ENCODE peak calls at places on chromosome 9, in seven cellular contexts. S is SK-N-SH, N is HCT116, G is H1, P is K562, K is GM12878, X is HepG2. H is an unnamed sample.

GRCh38 chr9:118630931-118631595 is 738.2 kb downstream of the BRINP1 start:
- DNase-seq in S (no peak), N (no peak), G (no peak), P (no peak), K (no peak), X (no peak), H (no peak)

GRCh38 chr9:13443380-13444271 is 164.1 kb upstream of the MPDZ start:
- DNase-seq in S (no peak), N (no peak), G (no peak), P (no peak), K (no peak), X (no peak), H (no peak)

GRCh38 chr9:20043035-20043434 is 254.2 kb upstream of the SLC24A2 start:
- DNase-seq in S (no peak), N (no peak), G (no peak), P (no peak), K (no peak), X (no peak), H (no peak)

GRCh38 chr9:118609355-118610044 is 759.7 kb downstream of the BRINP1 start:
- DNase-seq in S (no peak), N (no peak), G (no peak), P (no peak), K (no peak), X (no peak), H (no peak)

GRCh38 chr9:8025532-8025931 is 226.0 kb upstream of the DMAC1 start:
- DNase-seq in S (no peak), N (no peak), G (no peak), P (no peak), K (no peak), X (no peak), H (no peak)

GRCh38 chr9:5231212-5231611 is at the start of gene INSL4:
- DNase-seq in S (no peak), N (no peak), G (no peak), P (no peak), K (no peak), X (no peak), H (no peak)

GRCh38 chr9:374726-375125 is 160.1 kb downstream of the DOCK8 start:
- DNase-seq in S (no peak), N (no peak), G (no peak), P (no peak), K (no peak), X (no peak), H (no peak)

GRCh38 chr9:70081120-70081495 is 37.5 kb downstream of the MAMDC2 start:
- DNase-seq in S (no peak), N (no peak), G (no peak), P (no peak), K (no peak), X (no peak), H (no peak)

GRCh38 chr9:76564300-76564699 is 105.3 kb downstream of the GCNT1 start:
- DNase-seq in S (no peak), N (no peak), G (no peak), P (no peak), K (no peak), X (no peak), H (no peak)

GRCh38 chr9:130255638-130255930 is 10.0 kb upstream of the HMCN2 start:
- DNase-seq in S (no peak), N (no peak), G (no peak), P (no peak), K (no peak), X (no peak), H (no peak)

GRCh38 chr9:121744687-121745395 is 93.4 kb downstream of the DAB2IP start:
- DNase-seq in S (no peak), N (no peak), G (no peak), P (no peak), K (no peak), X (peak; percentile 61), H (no peak)

GRCh38 chr9:102273952-102274351 is 535.5 kb upstream of the GRIN3A start:
- DNase-seq in S (no peak), N (no peak), G (no peak), P (no peak), K (no peak), X (no peak), H (no peak)

GRCh38 chr9:35658894-35659220 is 765 bp downstream of the CCDC107 start:
- DNase-seq in S (no peak), N (peak; percentile 24), G (no peak), P (no peak), K (no peak), X (peak; percentile 23), H (no peak)

GRCh38 chr9:37784291-37784639 is 599 bp downstream of the EXOSC3 start:
- DNase-seq in S (no peak), N (no peak), G (no peak), P (no peak), K (no peak), X (no peak), H (no peak)
- TF ChIP-seq JUND in S (no peak), N (no peak), G (no peak), P (no peak), K (no peak), X (no peak), H (no peak)

GRCh38 chr9:84609779-84610178 is 59.8 kb upstream of the NTRK2 start:
- DNase-seq in S (no peak), N (no peak), G (no peak), P (no peak), K (no peak), X (no peak), H (no peak)
- TF ChIP-seq JUND in S (no peak), N (no peak), G (no peak), P (no peak), K (no peak), X (no peak), H (no peak)

DNA sequence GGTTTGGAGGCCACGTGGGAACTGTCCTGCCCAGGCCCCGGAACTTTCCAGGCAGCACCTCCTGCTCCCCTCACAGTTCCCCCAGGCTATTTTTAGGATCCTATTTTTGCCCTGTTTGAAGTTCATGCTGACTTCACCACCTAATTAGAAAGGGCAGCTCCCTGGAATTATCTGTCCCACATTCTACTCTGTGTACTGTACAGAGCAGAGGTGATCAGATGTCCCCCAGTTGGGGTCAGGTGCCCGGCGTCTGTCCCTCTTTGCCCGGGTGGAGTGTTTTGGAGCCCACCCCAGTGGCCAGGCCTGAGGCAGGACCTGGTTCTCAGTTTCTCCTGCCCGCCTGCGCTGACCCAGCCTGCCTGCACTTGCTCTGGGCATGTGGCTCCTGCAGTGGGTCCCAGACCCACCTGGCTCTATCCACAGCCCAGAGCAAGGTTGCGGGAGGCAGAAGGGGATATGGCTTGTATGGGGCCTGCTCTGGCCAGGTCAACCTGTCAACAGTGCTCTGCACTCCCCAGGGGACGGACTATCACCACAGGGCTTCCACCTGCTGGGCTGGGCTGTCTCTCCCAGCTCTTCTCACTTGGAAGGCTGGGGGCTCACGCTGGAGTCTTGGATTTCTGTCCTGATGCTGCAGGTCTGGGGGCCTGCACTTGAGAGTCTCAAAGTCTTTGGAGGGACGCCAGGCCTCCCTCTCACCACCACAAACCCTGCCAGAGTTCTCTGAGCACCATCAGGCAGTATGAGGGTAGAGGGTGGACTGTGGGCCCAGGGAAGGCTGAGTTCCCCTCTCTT is 268.3 kb downstream of the GADD45G start:
- DNase-seq in S (no peak), N (no peak), G (no peak), P (no peak), K (no peak), X (no peak), H (no peak)
- TF ChIP-seq JUND in S (no peak), N (no peak), G (no peak), P (no peak), K (no peak), X (no peak), H (no peak)

DNA sequence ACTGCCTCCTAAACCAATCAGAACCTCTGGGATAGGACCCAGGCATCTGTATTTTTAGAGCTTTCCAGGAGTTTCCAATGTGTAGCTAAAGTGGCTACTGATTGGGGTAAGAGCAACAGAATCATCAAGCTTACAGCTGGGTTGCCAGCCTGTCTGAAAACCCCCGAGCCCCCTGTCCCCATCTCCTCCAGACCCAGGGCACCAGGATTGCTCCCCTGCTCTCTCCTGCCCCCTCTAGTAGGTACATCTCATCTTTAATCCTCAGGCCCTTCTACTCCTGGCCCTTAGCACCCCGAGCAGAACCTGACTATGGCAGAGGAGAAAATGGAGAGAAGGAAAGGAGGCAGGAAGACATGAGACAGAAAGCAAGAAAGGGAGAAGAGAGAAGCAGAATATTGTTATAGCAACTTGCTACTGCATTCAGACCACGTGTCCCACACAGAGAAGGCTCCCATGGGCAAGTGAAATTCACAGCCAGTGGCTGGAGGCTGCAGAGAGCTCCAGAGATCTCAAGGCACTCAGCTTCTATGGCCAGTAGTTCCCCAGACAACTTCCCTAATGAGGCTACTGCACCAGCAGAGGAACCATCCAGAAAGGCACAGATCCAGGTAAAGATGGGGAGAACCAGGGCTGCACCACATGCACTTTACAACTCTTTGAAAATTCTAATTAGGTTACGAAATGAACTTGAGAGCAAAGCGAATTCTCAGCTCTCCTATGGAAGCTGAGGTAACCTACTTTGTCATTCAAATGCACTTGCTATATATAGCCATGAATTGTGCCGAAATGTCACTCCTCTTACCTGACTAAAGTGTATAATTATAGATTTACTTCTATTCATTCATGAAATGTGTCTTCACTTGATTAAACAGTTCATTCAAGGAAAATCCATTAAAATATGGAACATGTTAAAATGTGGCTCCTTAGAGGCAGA is 204.6 kb downstream of the GABBR2 start:
- DNase-seq in S (no peak), N (no peak), G (no peak), P (no peak), K (no peak), X (no peak), H (no peak)
- TF ChIP-seq JUND in S (no peak), N (no peak), G (no peak), P (no peak), K (no peak), X (no peak), H (no peak)

DNA sequence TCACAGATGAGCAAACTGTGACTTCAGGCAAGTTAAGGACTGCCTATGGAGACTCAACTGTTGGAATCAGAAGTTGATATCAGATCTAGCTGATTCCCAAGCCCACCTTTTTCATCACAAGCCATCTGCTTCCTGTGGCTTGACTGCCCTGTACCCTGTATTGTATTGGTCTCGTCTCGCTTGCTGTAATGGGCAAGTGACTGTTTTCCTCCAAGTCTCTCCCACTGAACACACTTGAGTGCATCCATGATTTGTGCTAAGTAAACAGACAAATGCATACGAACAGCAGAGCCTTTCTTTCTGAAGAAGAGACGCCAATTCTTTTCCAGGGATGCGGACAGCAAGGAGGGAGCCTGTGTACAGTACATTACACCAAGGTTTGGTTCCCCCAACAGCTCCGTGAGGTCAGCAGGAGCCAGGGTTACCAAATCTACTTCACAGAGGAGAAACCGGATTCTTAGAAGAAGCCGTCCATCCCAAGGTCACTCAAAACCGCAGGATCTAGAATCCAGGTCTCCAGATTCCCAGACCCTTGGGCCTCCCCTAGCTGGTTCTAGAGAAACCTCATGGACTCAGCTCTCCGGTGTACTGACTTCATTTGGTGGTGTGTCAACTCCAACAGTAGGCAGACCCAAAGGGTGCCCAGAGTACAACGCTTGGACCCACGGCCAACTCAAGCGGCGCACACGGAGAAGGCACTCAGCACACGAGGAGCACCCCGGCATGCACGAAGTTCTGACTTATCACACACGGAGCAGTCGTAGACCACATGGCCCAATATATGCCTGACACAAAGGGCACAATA is 1.2 kb downstream of the BAG1 start:
- DNase-seq in S (peak; percentile 29), N (no peak), G (no peak), P (no peak), K (no peak), X (peak; percentile 18), H (peak; percentile 11)
- TF ChIP-seq JUND in S (no peak), N (no peak), G (no peak), P (no peak), K (no peak), X (no peak), H (no peak)